ENCODE peak calls at places on chromosomes 1 and 21, in six cellular contexts. D is endothelial cell of umbilical vein, J is transverse colon, U is H1, A is breast epithelium, B is stomach. Z is an unnamed sample.

GRCh38 chr1:75129660-75130311 is 4.4 kb upstream of the LHX8 start:
- DNase-seq in U (peak), D (no peak), J (no peak), A (no peak), B (no peak), Z (no peak)

GRCh38 chr1:240526321-240526720 is 85.6 kb downstream of the GREM2 start:
- DNase-seq in J (no peak), B (no peak), D (no peak), U (no peak), A (no peak), Z (no peak)

GRCh38 chr1:84687703-84688460 is 2.4 kb downstream of the SSX2IP start:
- DNase-seq in D (no peak), B (no peak), A (no peak), U (no peak), J (no peak), Z (no peak)

GRCh38 chr1:204453141-204453772 is 41.3 kb downstream of the PIK3C2B start:
- DNase-seq in B (peak), U (no peak), J (no peak), A (no peak), D (peak), Z (no peak)

GRCh38 chr1:247111259-247111635 is 7.1 kb upstream of the ZNF669 start:
- DNase-seq in A (no peak), U (peak), J (no peak), D (no peak), B (no peak), Z (no peak)

GRCh38 chr1:112381324-112382076 is 14.5 kb upstream of the CTTNBP2NL start:
- DNase-seq in A (no peak), U (peak), J (no peak), D (no peak), B (no peak), Z (no peak)

GRCh38 chr1:44832068-44832700 is 10.9 kb downstream of the PTCH2 start:
- DNase-seq in U (no peak), J (no peak), A (no peak), B (no peak), D (no peak), Z (no peak)

GRCh38 chr1:203462878-203463277 is 12.7 kb upstream of the PRELP start:
- DNase-seq in B (no peak), U (no peak), D (no peak), A (peak), J (no peak), Z (peak)

GRCh38 chr1:205091043-205091740 is 6.9 kb upstream of the TMEM81 start:
- DNase-seq in U (no peak), B (no peak), J (no peak), A (no peak), D (no peak), Z (no peak)

GRCh38 chr1:189141056-189141455 is 1336.6 kb downstream of the BRINP3 start:
- DNase-seq in A (no peak), U (no peak), D (no peak), B (no peak), J (no peak), Z (no peak)

GRCh38 chr1:223720987-223721591 is 8.8 kb downstream of the CAPN2 start:
- DNase-seq in U (no peak), J (peak), B (peak), D (peak), A (peak), Z (no peak)

GRCh38 chr1:10935241-10935640 is 77.2 kb upstream of the TARDBP start:
- DNase-seq in D (no peak), U (no peak), J (peak), B (no peak), A (no peak), Z (no peak)

GRCh38 chr1:235866207-235866912 is at the start of gene LYST:
- DNase-seq in B (peak), J (peak), A (peak), D (peak), U (no peak), Z (peak)

GRCh38 chr1:202270871-202271326 is 70.8 kb downstream of the UBE2T start:
- DNase-seq in A (peak), D (no peak), B (peak), J (no peak), U (peak), Z (peak)

GRCh38 chr1:55168353-55168752 is 46.8 kb downstream of the USP24 start:
- DNase-seq in J (no peak), U (no peak), A (no peak), B (no peak), D (no peak), Z (no peak)

GRCh38 chr1:156198831-156199349 is 5.0 kb downstream of the SLC25A44 start:
- DNase-seq in D (no peak), B (no peak), U (no peak), A (no peak), J (no peak), Z (no peak)

GRCh38 chr1:188462837-188463236 is 1634.1 kb downstream of the PLA2G4A start:
- DNase-seq in U (no peak), A (no peak), D (no peak), J (no peak), B (no peak), Z (no peak)

GRCh38 chr21:27480841-27481261 is 514.0 kb upstream of the ADAMTS5 start:
- DNase-seq in D (no peak), J (no peak), U (no peak), A (peak), B (no peak), Z (no peak)

GRCh38 chr1:180365039-180365438 is 135.0 kb downstream of the LHX4 start:
- DNase-seq in J (no peak), D (no peak), A (no peak), U (no peak), B (no peak), Z (no peak)

GRCh38 chr1:33094971-33095604 is 14.1 kb downstream of the AZIN2 start:
- DNase-seq in B (peak), U (peak), J (peak), A (peak), D (peak), Z (no peak)

GRCh38 chr21:14687277-14687642 is 141.1 kb upstream of the SAMSN1 start:
- DNase-seq in B (no peak), J (no peak), A (no peak), D (no peak), U (no peak), Z (no peak)

GRCh38 chr1:177164380-177165068 is at the start of gene ASTN1:
- DNase-seq in D (no peak), A (no peak), U (peak), B (no peak), J (no peak), Z (no peak)

GRCh38 chr1:198220428-198220827 is 63.6 kb downstream of the NEK7 start:
- DNase-seq in D (peak), B (no peak), A (no peak), J (no peak), U (no peak), Z (no peak)

GRCh38 chr21:26405071-26405470 is 168.0 kb downstream of the CYYR1 start:
- DNase-seq in A (no peak), U (no peak), J (no peak), B (no peak), D (peak), Z (no peak)

GRCh38 chr1:71224958-71225357 is 144.1 kb upstream of the ZRANB2 start:
- DNase-seq in A (no peak), D (no peak), B (no peak), U (no peak), J (no peak), Z (no peak)

GRCh38 chr1:244104309-244105060 is 53.4 kb downstream of the ZBTB18 start:
- DNase-seq in D (no peak), J (no peak), B (no peak), U (no peak), A (no peak), Z (no peak)

GRCh38 chr1:25502957-25503356 is 40.4 kb upstream of the LDLRAP1 start:
- DNase-seq in B (no peak), J (no peak), U (peak), D (peak), A (no peak), Z (no peak)

GRCh38 chr1:25505706-25506385 is 37.6 kb upstream of the LDLRAP1 start:
- DNase-seq in D (no peak), U (no peak), A (no peak), J (no peak), B (no peak), Z (no peak)

GRCh38 chr1:25501235-25502058 is 42.0 kb upstream of the LDLRAP1 start:
- DNase-seq in J (peak), U (peak), A (no peak), B (no peak), D (no peak), Z (no peak)

GRCh38 chr1:25504706-25505560 is 38.5 kb upstream of the LDLRAP1 start:
- DNase-seq in A (no peak), D (no peak), B (no peak), U (peak), J (no peak), Z (no peak)

GRCh38 chr1:25503551-25504426 is 39.6 kb upstream of the LDLRAP1 start:
- DNase-seq in B (peak), D (peak), A (peak), J (peak), U (peak), Z (no peak)
- TF ChIP-seq POLR2AphosphoS5 in B (no peak), D (no peak), A (no peak), J (no peak), U (no peak), Z (no peak)

GRCh38 chr21:44461005-44461404 is 5.7 kb downstream of the LRRC3 start:
- DNase-seq in D (no peak), B (no peak), J (no peak), U (no peak), A (no peak), Z (no peak)

GRCh38 chr21:44460441-44460755 is 5.1 kb downstream of the LRRC3 start:
- DNase-seq in B (no peak), D (no peak), J (no peak), U (no peak), A (no peak), Z (no peak)

GRCh38 chr21:44462090-44462833 is 7.0 kb downstream of the LRRC3 start:
- DNase-seq in A (no peak), B (no peak), J (no peak), U (no peak), D (no peak), Z (peak)

GRCh38 chr21:44462834-44463200 is 7.5 kb downstream of the LRRC3 start:
- DNase-seq in D (no peak), B (no peak), U (no peak), J (no peak), A (no peak), Z (peak)

GRCh38 chr21:44461438-44462089 is 6.3 kb downstream of the LRRC3 start:
- DNase-seq in B (no peak), J (no peak), U (no peak), D (no peak), A (no peak), Z (peak)
- TF ChIP-seq CTCF in B (no peak), J (no peak), U (no peak), D (no peak), A (no peak), Z (no peak)

DNA sequence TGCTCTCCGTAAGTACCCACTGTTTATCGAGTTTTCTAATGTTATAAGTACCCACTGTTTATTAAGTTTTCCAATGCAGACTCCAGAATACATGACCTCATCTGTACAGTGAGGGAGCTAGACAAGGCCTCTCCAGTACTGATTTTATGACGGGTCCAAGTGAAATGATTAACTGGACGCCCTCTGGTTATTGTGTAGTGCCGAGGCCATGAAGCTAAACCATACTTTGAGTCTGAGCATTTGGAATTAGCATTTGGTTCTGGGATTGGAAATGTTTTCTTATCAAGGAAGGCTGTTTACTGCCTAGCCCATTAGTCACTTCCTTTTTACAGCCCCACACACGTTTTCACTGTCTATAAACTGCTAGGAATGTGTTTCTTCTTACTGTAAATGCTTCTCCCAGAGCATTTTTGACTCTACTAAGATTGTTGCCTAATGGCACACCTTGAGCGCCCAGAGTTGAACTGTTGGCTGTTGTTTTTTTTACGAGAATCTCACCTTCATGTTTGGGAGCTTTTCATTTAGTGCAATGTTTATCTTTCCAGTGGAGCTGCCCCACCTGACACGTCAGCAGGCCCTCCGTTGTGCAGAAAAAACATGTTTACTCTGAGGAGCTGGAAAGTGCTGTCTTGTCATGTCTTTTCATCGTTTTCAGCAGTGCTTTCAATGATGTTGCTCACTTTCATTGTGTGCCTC is 26.9 kb downstream of the SPATA46 start:
- DNase-seq in J (no peak), U (no peak), B (no peak), D (peak), A (no peak), Z (no peak)
- TF ChIP-seq POLR2AphosphoS5 in J (no peak), U (no peak), B (no peak), D (peak), A (no peak), Z (no peak)

GRCh38 chr21:42779431-42779861 is 99.9 kb downstream of the WDR4 start:
- DNase-seq in U (no peak), J (no peak), B (no peak), D (no peak), A (no peak), Z (no peak)
- TF ChIP-seq CTCF in U (no peak), J (no peak), B (no peak), D (no peak), A (no peak), Z (no peak)

DNA sequence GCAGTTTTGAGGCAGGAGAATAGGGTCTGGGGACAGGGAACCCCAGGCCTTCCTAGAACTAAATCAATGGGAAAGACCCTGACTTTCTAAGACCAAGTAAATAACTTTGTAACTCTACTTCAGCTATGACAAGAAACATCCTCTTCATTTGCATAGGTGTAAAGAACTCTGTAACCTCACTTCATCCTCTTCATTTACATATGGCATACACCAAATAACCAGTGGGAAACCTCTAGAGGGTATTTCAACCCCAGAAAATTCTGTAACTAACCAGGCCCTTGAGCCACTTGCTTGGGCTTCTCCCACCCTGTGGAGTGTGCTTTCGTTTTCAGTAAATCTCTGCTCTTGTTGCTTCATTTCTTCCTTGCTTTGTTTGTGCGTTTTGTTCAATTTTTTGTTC is 495.6 kb downstream of the SIPA1L2 start:
- DNase-seq in B (no peak), J (no peak), A (no peak), D (no peak), U (no peak), Z (no peak)
- TF ChIP-seq POLR2AphosphoS5 in B (no peak), J (no peak), A (no peak), D (no peak), U (peak), Z (no peak)

GRCh38 chr1:86521522-86521891 is 25.4 kb upstream of the CLCA4 start:
- DNase-seq in J (no peak), D (no peak), U (no peak), A (no peak), B (no peak), Z (no peak)

GRCh38 chr1:86520789-86521521 is 25.9 kb upstream of the CLCA4 start:
- DNase-seq in B (no peak), J (peak), A (no peak), D (no peak), U (no peak), Z (no peak)

GRCh38 chr1:86516366-86516765 is 30.5 kb upstream of the CLCA4 start:
- DNase-seq in B (no peak), U (no peak), J (no peak), D (no peak), A (no peak), Z (no peak)

GRCh38 chr1:86517336-86517735 is 29.5 kb upstream of the CLCA4 start:
- DNase-seq in B (no peak), A (no peak), D (no peak), U (no peak), J (no peak), Z (no peak)

DNA sequence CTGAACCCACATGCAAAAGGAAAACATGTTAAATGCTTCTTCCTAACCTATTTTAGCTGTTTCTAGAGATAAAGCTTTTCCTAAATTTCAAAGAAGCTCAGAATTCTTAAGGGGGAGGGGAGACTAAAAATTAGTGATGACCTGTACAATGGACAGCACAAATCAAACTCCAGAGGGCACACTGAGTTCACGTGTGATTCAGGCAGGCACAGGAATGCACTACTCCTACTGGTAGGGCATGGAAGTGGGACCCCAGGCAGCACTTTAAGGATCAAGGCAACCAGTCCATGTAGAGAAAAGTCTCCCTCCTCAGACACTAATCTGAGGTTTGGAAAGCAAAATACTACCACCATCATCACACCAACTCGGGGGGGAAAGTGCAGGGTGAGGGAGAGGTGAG is 31.3 kb upstream of the CLCA4 start:
- DNase-seq in U (no peak), A (no peak), B (no peak), J (peak), D (peak), Z (no peak)
- TF ChIP-seq CTCF in U (peak), A (no peak), B (no peak), J (no peak), D (peak), Z (no peak)